ENCODE peak calls at places on chromosomes 16 and 17, in five cellular contexts. P is naive thymus-derived CD4-positive, alpha-beta T cell; X is transverse colon; T is CD8-positive, alpha-beta T cell; W is neuronal stem cell. J is an unnamed sample.

GRCh38 chr16:2160915-2161551 is 5.5 kb downstream of the TRAF7 start:
- DNase-seq in P (no peak), X (peak; percentile 58), T (no peak), W (no peak), J (peak; percentile 41)

GRCh38 chr16:19710191-19710908 is 7.7 kb downstream of the KNOP1 start:
- DNase-seq in P (no peak), X (no peak), T (no peak), W (no peak), J (no peak)

GRCh38 chr17:48322060-48322459 is 108.0 kb downstream of the SKAP1 start:
- DNase-seq in P (no peak), X (no peak), T (no peak), W (no peak), J (no peak)

GRCh38 chr17:42378597-42379594 is 9.3 kb downstream of the STAT3 start:
- DNase-seq in P (no peak), X (peak; percentile 29), T (no peak), W (no peak), J (no peak)

GRCh38 chr17:14553847-14554246 is 253.0 kb downstream of the HS3ST3B1 start:
- DNase-seq in P (no peak), X (no peak), T (no peak), W (no peak), J (no peak)

GRCh38 chr16:70694088-70694487 is 8.2 kb upstream of the MTSS2 start:
- DNase-seq in P (no peak), X (peak; percentile 41), T (no peak), W (no peak), J (peak; percentile 44)

GRCh38 chr16:14248791-14249190 is 177.7 kb downstream of the MRTFB start:
- DNase-seq in P (no peak), X (no peak), T (no peak), W (no peak), J (no peak)

GRCh38 chr17:27552467-27552779 is 78.6 kb upstream of the LGALS9 start:
- DNase-seq in P (no peak), X (no peak), T (no peak), W (no peak), J (no peak)

GRCh38 chr17:46264456-46265198 is 30.3 kb upstream of the LRRC37A start:
- DNase-seq in P (no peak), X (no peak), T (no peak), W (no peak), J (peak; percentile 81)

GRCh38 chr17:80195671-80196529 is 24.2 kb downstream of the SGSH start:
- DNase-seq in P (peak; percentile 64), X (no peak), T (peak; percentile 49), W (no peak), J (no peak)

GRCh38 chr17:38590988-38591758 is 14.6 kb downstream of the SRCIN1 start:
- DNase-seq in P (no peak), X (no peak), T (no peak), W (no peak), J (no peak)

GRCh38 chr17:77737442-77738265 is 220.8 kb upstream of the TNRC6C start:
- DNase-seq in P (no peak), X (no peak), T (no peak), W (no peak), J (no peak)

GRCh38 chr17:36608794-36609497 is 7.6 kb downstream of the MRM1 start:
- DNase-seq in P (no peak), X (peak; percentile 30), T (no peak), W (no peak), J (peak; percentile 69)

GRCh38 chr17:82444941-82445521 is 5.5 kb downstream of the CYBC1 start:
- DNase-seq in P (no peak), X (no peak), T (no peak), W (no peak), J (no peak)

GRCh38 chr17:79201536-79202227 is 127.1 kb downstream of the ENGASE start:
- DNase-seq in P (no peak), X (no peak), T (no peak), W (no peak), J (peak; percentile 23)

GRCh38 chr17:42484304-42484703 is 25.6 kb downstream of the ATP6V0A1 start:
- DNase-seq in P (peak; percentile 73), X (peak; percentile 41), T (peak; percentile 37), W (no peak), J (no peak)

GRCh38 chr16:54208262-54208661 is 78.3 kb downstream of the IRX3 start:
- DNase-seq in P (no peak), X (no peak), T (no peak), W (no peak), J (no peak)

GRCh38 chr16:82091225-82091624 is 56.2 kb downstream of the HSD17B2 start:
- DNase-seq in P (no peak), X (no peak), T (no peak), W (no peak), J (peak; percentile 33)

GRCh38 chr17:65018612-65019290 is 37.8 kb downstream of the GNA13 start:
- DNase-seq in P (no peak), X (no peak), T (no peak), W (no peak), J (no peak)

GRCh38 chr17:77365584-77366186 is 224.9 kb downstream of the SEC14L1 start:
- DNase-seq in P (no peak), X (peak; percentile 69), T (no peak), W (no peak), J (peak; percentile 86)

GRCh38 chr17:49873926-49874325 is 26.1 kb upstream of the TAC4 start:
- DNase-seq in P (no peak), X (no peak), T (no peak), W (no peak), J (no peak)

GRCh38 chr17:47829870-47830269 is 1.5 kb downstream of the MRPL10 start:
- DNase-seq in P (no peak), X (no peak), T (no peak), W (no peak), J (no peak)

GRCh38 chr17:69763503-69763902 is 311.5 kb upstream of the KCNJ16 start:
- DNase-seq in P (no peak), X (no peak), T (no peak), W (no peak), J (no peak)

GRCh38 chr17:7136266-7136877 is 21.8 kb upstream of the ASGR2 start:
- DNase-seq in P (peak; percentile 74), X (peak; percentile 78), T (peak; percentile 73), W (peak; percentile 79), J (peak; percentile 29)

GRCh38 chr16:17434006-17434405 is 36.8 kb downstream of the XYLT1 start:
- DNase-seq in P (no peak), X (no peak), T (no peak), W (no peak), J (no peak)

DNA sequence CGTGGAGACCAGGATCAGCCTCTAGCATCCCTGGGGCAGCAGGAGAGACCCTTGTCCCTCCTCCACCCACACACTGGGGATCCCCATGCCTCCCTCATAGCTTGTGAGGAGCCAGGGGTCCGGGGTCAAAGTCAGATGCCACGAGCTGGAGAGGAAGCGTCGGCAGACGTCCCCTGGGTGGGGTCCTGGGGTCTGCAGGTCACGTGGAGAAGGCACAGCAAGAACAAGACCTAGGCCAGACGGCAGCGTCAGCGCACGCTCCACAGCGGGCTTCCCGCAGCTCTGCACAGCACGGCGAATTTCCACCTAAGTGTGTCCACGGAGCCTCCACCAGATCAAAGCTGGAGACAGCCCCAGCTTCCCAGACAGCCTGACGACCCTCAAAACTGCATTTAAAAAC is 49.3 kb downstream of the SLC7A5 start:
- DNase-seq in P (no peak), X (no peak), T (no peak), W (no peak), J (no peak)
- H3K27ac ChIP-seq in P (no peak overlapping the region), X (no peak overlapping the region), T (no peak overlapping the region), W (no peak overlapping the region), J (no peak overlapping the region)

DNA sequence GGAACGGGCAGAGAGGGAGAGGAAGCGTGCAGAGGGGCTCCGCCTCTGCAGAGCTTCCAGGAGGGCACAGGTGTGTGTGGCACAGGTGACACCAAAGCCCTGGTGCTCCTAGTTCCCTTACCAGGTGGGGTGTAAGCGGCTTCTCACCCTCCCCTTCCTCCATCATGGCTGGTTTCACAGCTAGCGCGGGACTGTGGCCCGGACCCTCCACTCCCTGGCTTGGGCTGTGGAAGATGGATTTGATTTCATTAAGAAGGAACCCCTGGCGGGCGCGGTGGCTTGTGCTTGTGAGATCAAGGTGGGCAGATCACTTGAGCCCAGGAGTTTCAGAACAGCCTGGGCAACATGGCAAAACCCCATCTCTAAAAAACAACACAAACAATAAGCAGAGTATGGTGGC is 241.2 kb upstream of the GSE1 start:
- DNase-seq in P (no peak), X (no peak), T (no peak), W (no peak), J (no peak)
- H3K4me3 ChIP-seq in P (no peak overlapping the region), X (no peak overlapping the region), T (no peak overlapping the region), W (no peak overlapping the region), J (no peak overlapping the region)

GRCh38 chr16:57284206-57284951 is at the start of gene PLLP:
- DNase-seq in P (peak; percentile 65), X (peak; percentile 59), T (peak; percentile 27), W (no peak), J (no peak)

GRCh38 chr16:57283214-57283955 is 1.1 kb downstream of the PLLP start:
- DNase-seq in P (no peak), X (no peak), T (no peak), W (no peak), J (no peak)

GRCh38 chr16:57284952-57285263 is 436 bp upstream of the PLLP start:
- DNase-seq in P (no peak), X (no peak), T (no peak), W (no peak), J (no peak)

GRCh38 chr16:57282510-57283213 is 1.8 kb downstream of the PLLP start:
- DNase-seq in P (no peak), X (no peak), T (no peak), W (no peak), J (no peak)

DNA sequence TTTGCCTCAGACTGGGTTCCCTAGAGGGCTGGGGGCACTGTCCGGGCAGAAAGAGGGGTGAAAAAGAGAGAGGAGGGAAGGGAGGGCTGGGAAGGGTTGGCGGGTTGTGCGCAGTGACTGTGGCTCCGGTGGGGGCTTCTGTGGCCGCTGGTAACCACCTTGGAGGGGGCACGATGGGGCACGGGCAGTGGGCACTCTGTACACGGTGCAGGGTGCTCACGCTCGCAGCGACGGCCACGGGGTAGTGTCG is 591 bp downstream of the PLLP start:
- DNase-seq in P (no peak), X (no peak), T (no peak), W (no peak), J (no peak)
- H3K27ac ChIP-seq in P (no peak overlapping the region), X (no peak overlapping the region), T (no peak overlapping the region), W (no peak overlapping the region), J (no peak overlapping the region)

GRCh38 chr16:56616608-56617211 is 8.3 kb downstream of the MT2A start:
- DNase-seq in P (no peak), X (no peak), T (no peak), W (no peak), J (no peak)

GRCh38 chr16:56617212-56618085 is 8.1 kb upstream of the MT1E start:
- DNase-seq in P (peak; percentile 64), X (peak; percentile 70), T (peak; percentile 47), W (no peak), J (peak; percentile 52)

GRCh38 chr16:56615353-56615752 is 7.0 kb downstream of the MT2A start:
- DNase-seq in P (no peak), X (no peak), T (no peak), W (no peak), J (no peak)

GRCh38 chr16:56620311-56620897 is 5.2 kb upstream of the MT1E start:
- DNase-seq in P (no peak), X (no peak), T (no peak), W (no peak), J (no peak)

DNA sequence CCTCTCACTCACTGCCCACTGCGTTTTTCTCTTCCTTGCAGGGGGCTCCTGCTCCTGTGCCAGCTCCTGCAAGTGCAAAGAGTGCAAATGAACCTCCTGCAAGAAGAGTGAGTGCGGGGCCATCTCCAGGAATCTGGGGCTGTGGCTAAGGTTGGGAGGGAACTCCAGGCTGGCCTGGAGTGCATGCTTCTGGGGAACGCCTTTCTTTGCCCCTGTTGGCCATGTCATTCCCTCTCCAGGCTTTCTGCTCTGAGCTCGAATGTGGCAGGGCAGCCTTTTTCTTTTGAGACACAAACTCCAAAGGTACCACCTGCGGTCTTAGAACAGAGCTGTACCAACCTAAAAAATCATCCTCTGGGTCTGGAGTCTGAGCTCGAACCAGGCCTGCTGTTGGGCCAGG is 7.4 kb upstream of the MT1E start:
- DNase-seq in P (no peak), X (no peak), T (no peak), W (no peak), J (no peak)
- H3K4me3 ChIP-seq in P (no peak overlapping the region), X (no peak overlapping the region), T (no peak overlapping the region), W (no peak overlapping the region), J (peak overlapping the region; percentile 57)